ENCODE peak calls at places on chromosomes 11 and 22, in seven cellular contexts. I is GM10248, H is body of pancreas, N is DND-41, M is coronary artery, C is testis, G is GM20000. Z is an unnamed sample.

GRCh38 chr22:27370281-27370680 is 431.3 kb downstream of the MN1 start:
- DNase-seq in I (no peak), H (no peak), N (no peak), M (no peak), C (no peak), G (no peak), Z (no peak)

GRCh38 chr11:43434893-43435292 is 76.2 kb downstream of the TTC17 start:
- DNase-seq in I (no peak), H (no peak), N (no peak), M (no peak), C (no peak), G (no peak), Z (no peak)

GRCh38 chr11:57567512-57568329 is at the start of gene UBE2L6:
- DNase-seq in I (peak), H (peak), N (peak), M (peak), C (peak), G (peak), Z (peak)

GRCh38 chr11:2949920-2950319 is 20.7 kb upstream of the PHLDA2 start:
- DNase-seq in I (no peak), H (no peak), N (no peak), M (no peak), C (no peak), G (no peak), Z (no peak)

GRCh38 chr22:39144101-39144815 is 8.2 kb downstream of the CBX7 start:
- DNase-seq in I (peak), H (peak), N (peak), M (no peak), C (peak), G (peak), Z (peak)

GRCh38 chr11:18633256-18634139 is 644 bp downstream of the SPTY2D1 start:
- DNase-seq in I (peak), H (peak), N (peak), M (no peak), C (peak), G (peak), Z (peak)

GRCh38 chr11:14336507-14337503 is 22.2 kb downstream of the RRAS2 start:
- DNase-seq in I (no peak), H (no peak), N (no peak), M (no peak), C (no peak), G (no peak), Z (no peak)

GRCh38 chr22:25193548-25193947 is 6.1 kb upstream of the CRYBB3 start:
- DNase-seq in I (no peak), H (no peak), N (peak), M (no peak), C (no peak), G (no peak), Z (no peak)

GRCh38 chr22:45731041-45731797 is 59.6 kb downstream of the ATXN10 start:
- DNase-seq in I (no peak), H (no peak), N (no peak), M (no peak), C (no peak), G (no peak), Z (no peak)

GRCh38 chr11:113697798-113698407 is 8.2 kb downstream of the TMPRSS5 start:
- DNase-seq in I (no peak), H (no peak), N (no peak), M (no peak), C (no peak), G (no peak), Z (no peak)

GRCh38 chr22:27531782-27532530 is 269.6 kb downstream of the MN1 start:
- DNase-seq in I (no peak), H (no peak), N (no peak), M (no peak), C (peak), G (no peak), Z (no peak)

GRCh38 chr11:46363031-46363407 is 15.8 kb downstream of the DGKZ start:
- DNase-seq in I (no peak), H (peak), N (no peak), M (no peak), C (no peak), G (no peak), Z (peak)

GRCh38 chr11:94938399-94939055 is 34.8 kb downstream of the CWC15 start:
- DNase-seq in I (no peak), H (peak), N (no peak), M (no peak), C (peak), G (no peak), Z (no peak)

GRCh38 chr11:72292106-72292790 is 48.3 kb upstream of the PHOX2A start:
- DNase-seq in I (no peak), H (no peak), N (no peak), M (no peak), C (no peak), G (no peak), Z (no peak)

GRCh38 chr11:128837627-128838026 is 29.5 kb downstream of the KCNJ1 start:
- DNase-seq in I (no peak), H (no peak), N (no peak), M (no peak), C (no peak), G (no peak), Z (no peak)

GRCh38 chr22:48724899-48725298 is 1102.8 kb downstream of the BRD1 start:
- DNase-seq in I (no peak), H (no peak), N (no peak), M (no peak), C (no peak), G (no peak), Z (no peak)

GRCh38 chr22:24516301-24516737 is 21.2 kb downstream of the UPB1 start:
- DNase-seq in I (peak), H (peak), N (no peak), M (no peak), C (peak), G (no peak), Z (no peak)

GRCh38 chr11:78715639-78716311 is 141.1 kb upstream of the NARS2 start:
- DNase-seq in I (peak), H (peak), N (peak), M (no peak), C (peak), G (peak), Z (peak)

GRCh38 chr11:94325681-94326080 is 21.3 kb downstream of the IZUMO1R start:
- DNase-seq in I (peak), H (no peak), N (peak), M (no peak), C (no peak), G (peak), Z (peak)

GRCh38 chr22:19120829-19121630 is 1.2 kb downstream of the DGCR2 start:
- DNase-seq in I (no peak), H (peak), N (no peak), M (no peak), C (peak), G (no peak), Z (peak)

GRCh38 chr11:130448416-130449068 is at the start of gene ADAMTS15:
- DNase-seq in I (peak), H (peak), N (no peak), M (peak), C (peak), G (peak), Z (peak)

GRCh38 chr22:17977371-17977770 is 47.0 kb downstream of the MICAL3 start:
- DNase-seq in I (no peak), H (no peak), N (no peak), M (no peak), C (no peak), G (no peak), Z (no peak)

GRCh38 chr11:119782673-119783072 is 53.7 kb upstream of the NECTIN1 start:
- DNase-seq in I (peak), H (no peak), N (no peak), M (no peak), C (no peak), G (peak), Z (no peak)

GRCh38 chr11:33709471-33709870 is 8.8 kb upstream of the C11orf91 start:
- DNase-seq in I (no peak), H (no peak), N (no peak), M (no peak), C (no peak), G (no peak), Z (no peak)

GRCh38 chr11:46249103-46249942 is 28.1 kb upstream of the CREB3L1 start:
- DNase-seq in I (no peak), H (no peak), N (no peak), M (no peak), C (peak), G (no peak), Z (no peak)

GRCh38 chr22:44758354-44758969 is 6.1 kb downstream of the ARHGAP8 start:
- DNase-seq in I (no peak), H (no peak), N (no peak), M (no peak), C (no peak), G (no peak), Z (no peak)

GRCh38 chr22:22207845-22208564 is 36.6 kb upstream of the VPREB1 start:
- DNase-seq in I (peak), H (peak), N (peak), M (no peak), C (peak), G (peak), Z (peak)

GRCh38 chr11:61486004-61486615 is 22.4 kb upstream of the LRRC10B start:
- DNase-seq in I (no peak), H (no peak), N (no peak), M (no peak), C (no peak), G (no peak), Z (no peak)

GRCh38 chr11:131684111-131685060 is 314.0 kb downstream of the NTM start:
- DNase-seq in I (no peak), H (no peak), N (no peak), M (no peak), C (no peak), G (no peak), Z (no peak)

GRCh38 chr11:74269161-74269809 is 42.2 kb downstream of the P4HA3 start:
- DNase-seq in I (no peak), H (no peak), N (peak), M (no peak), C (no peak), G (no peak), Z (no peak)

GRCh38 chr11:118435233-118435892 is 929 bp upstream of the KMT2A start:
- DNase-seq in I (peak), H (peak), N (peak), M (peak), C (peak), G (peak), Z (peak)

GRCh38 chr11:117314840-117315239 is 1.2 kb downstream of the BACE1 start:
- DNase-seq in I (no peak), H (peak), N (no peak), M (no peak), C (no peak), G (no peak), Z (no peak)

GRCh38 chr11:72085836-72086475 is 5.3 kb downstream of the LRRC51 start:
- DNase-seq in I (no peak), H (no peak), N (no peak), M (no peak), C (no peak), G (no peak), Z (no peak)

GRCh38 chr11:103266167-103266831 is 157.1 kb downstream of the DYNC2H1 start:
- DNase-seq in I (no peak), H (no peak), N (no peak), M (no peak), C (no peak), G (no peak), Z (no peak)

GRCh38 chr22:37416389-37416788 is 10.9 kb downstream of the ELFN2 start:
- DNase-seq in I (no peak), H (no peak), N (no peak), M (no peak), C (no peak), G (no peak), Z (no peak)

GRCh38 chr22:23313791-23314567 is 133.7 kb downstream of the BCR start:
- DNase-seq in I (no peak), H (no peak), N (no peak), M (no peak), C (no peak), G (no peak), Z (no peak)

DNA sequence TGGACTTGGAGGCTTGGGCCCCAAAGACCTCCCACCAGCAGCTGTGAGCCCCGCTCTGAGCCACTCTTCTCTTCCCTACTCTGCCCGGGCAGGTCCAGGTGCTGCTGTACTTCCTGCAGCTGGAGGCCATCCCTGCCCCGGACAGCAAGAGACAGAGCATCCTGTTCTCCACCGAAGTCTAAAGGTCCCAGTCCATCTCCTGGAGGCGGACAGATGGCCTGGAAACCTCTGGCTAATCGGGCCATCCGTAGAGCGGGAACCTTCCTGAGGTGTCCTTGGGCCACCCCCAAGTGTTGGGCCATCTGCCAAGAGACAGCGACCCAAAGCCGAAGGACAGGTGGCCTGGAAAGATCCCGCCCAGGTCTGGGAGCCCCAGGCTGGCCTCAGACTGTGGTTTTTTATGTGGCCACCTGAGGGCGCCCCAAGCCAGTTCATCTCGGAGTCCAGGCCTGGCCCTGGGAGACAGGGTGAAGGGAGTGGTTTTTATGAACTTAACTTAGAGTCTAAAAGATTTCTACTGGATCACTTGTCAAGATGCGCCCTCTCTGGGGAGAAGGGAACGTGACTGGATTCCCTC is 135.1 kb downstream of the BCR start:
- DNase-seq in I (peak), H (peak), N (peak), M (no peak), C (peak), G (peak), Z (peak)
- TF ChIP-seq CTCF in I (peak), H (peak), N (peak), M (peak), C (peak), G (peak), Z (peak)

DNA sequence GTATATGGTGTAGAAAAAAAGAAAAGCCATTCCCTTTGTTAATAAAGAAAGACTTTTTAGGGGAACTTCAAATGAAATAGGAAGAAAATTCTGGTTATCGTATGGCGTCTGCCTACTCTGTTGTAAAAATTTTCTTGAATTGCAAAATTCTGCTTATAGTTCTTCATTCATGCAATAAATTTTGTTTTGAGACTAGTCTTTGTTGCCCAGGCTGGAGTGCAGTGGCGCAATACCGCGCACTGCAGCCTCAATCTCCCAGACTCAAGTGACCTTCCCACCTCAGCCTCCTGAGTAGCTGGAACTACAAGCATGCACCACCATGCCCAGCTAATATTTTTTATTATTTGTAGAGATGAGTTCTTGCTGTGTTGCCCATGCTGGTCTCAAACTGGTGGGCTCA is 5.8 kb downstream of the DDIAS start:
- DNase-seq in I (no peak), H (no peak), N (no peak), M (no peak), C (no peak), G (no peak), Z (no peak)
- TF ChIP-seq CTCF in I (no peak), H (no peak), N (no peak), M (no peak), C (no peak), G (no peak), Z (no peak)

DNA sequence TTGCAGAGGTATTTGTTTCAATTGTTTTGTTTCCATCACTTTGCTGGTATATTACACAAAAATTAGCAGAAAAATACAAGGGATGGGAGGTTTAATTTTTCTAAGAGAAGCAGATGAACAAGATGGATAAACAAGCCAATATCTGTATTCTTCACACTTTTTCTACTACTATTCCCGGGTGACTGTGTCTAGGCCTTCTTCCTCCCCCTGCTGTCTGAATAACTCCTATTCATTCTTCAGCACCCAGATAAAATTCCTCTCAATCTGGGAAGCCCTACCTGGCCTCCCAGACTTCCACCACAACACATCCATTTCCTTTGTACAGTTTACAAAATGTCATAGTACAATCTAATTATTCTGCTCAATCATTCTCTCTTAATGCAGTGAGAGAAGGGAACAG is 666.6 kb upstream of the TENM4 start:
- DNase-seq in I (no peak), H (no peak), N (no peak), M (no peak), C (no peak), G (no peak), Z (no peak)
- TF ChIP-seq CTCF in I (no peak), H (no peak), N (no peak), M (no peak), C (no peak), G (no peak), Z (no peak)

GRCh38 chr11:67614730-67615454 is 8.2 kb downstream of the NDUFV1 start:
- DNase-seq in I (no peak), H (no peak), N (no peak), M (peak), C (no peak), G (no peak), Z (no peak)

GRCh38 chr11:67616431-67617242 is 9.9 kb downstream of the NDUFV1 start:
- DNase-seq in I (no peak), H (no peak), N (no peak), M (no peak), C (no peak), G (no peak), Z (no peak)

GRCh38 chr11:67617243-67617953 is 10.7 kb downstream of the NDUFV1 start:
- DNase-seq in I (no peak), H (no peak), N (no peak), M (no peak), C (no peak), G (no peak), Z (no peak)

GRCh38 chr11:67613960-67614715 is 7.4 kb downstream of the NDUFV1 start:
- DNase-seq in I (peak), H (peak), N (peak), M (peak), C (no peak), G (peak), Z (peak)

DNA sequence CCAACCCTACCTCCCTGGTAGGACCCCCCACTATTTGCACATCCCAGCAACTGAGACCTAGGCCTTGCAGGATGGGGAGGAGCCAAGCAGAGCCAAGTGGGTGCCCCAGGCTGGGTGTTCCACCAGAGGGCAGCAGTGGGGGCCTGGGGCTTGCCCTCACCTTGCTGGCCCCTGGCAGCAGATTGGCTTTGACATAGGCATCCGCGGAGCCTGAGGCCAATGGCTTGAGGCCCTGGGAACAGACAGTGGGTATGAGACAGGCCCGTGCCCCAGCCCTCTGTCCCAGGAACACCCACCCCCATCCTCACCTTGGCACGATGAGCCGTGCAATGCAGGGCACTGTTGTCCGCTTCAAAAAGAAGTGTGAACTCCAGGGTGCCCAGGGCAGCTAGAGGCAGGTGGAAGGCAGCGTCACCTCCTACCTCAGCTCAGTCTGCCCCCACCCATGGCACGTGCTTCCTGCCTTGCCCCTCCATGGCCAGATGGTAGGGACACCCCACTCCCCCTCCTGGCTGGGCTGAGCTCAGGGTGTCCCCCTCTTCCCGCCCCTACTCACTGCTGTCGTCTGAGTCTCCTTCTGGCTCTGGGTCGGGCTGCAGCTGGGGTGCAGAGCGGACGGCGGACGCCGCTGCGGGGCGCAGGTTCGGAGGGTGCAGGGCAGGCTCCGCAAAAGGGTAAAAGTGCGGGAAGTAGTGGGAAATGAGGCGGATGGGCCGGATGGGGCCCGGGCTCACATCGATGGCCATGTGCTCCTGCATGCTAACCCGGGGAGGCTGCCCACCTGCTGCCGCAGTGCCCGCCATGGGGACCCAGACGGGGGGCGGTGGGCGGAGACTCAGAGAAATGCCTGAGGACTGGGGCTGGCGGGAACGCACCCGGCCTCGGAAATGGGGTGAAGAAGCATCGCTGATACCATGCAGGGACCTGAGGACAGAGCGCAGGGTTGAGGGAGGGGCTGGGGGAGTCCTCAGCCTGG is 9.0 kb downstream of the NDUFV1 start:
- DNase-seq in I (peak), H (peak), N (peak), M (peak), C (no peak), G (peak), Z (peak)
- TF ChIP-seq CTCF in I (peak), H (peak), N (peak), M (no peak), C (no peak), G (peak), Z (no peak)

GRCh38 chr11:90234977-90235376 is 12.1 kb upstream of the CHORDC1 start:
- DNase-seq in I (no peak), H (no peak), N (no peak), M (no peak), C (no peak), G (no peak), Z (no peak)
- TF ChIP-seq CTCF in I (no peak), H (no peak), N (no peak), M (no peak), C (no peak), G (no peak), Z (no peak)

DNA sequence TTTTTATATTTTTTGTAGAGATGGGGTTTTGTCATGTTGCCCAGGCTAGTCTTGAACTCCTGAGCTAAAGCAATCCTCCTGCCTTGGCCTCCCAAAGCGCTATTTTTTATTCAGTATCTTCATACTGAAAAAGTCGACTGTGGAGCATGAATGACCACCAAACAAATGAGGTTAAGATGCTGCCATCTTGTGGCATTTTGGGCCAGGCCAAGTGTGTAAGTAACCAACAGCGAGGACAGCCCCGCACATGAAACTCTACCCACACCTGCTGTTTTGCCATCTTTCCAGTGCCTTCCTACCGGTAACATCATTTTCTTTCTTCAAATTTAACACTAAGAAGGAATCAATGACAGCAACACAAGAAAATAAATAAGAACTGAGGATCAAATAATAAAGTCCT is 32.2 kb upstream of the AQP11 start:
- DNase-seq in I (no peak), H (no peak), N (no peak), M (no peak), C (no peak), G (peak), Z (peak)
- TF ChIP-seq CTCF in I (no peak), H (no peak), N (peak), M (no peak), C (no peak), G (peak), Z (no peak)